ENCODE peak calls at places on chromosomes 16 and 17, in eight cellular contexts. D is activated B cell treated with CpG ODN at 0.5 μM for 24 hours; Z is Right ventricle myocardium inferior; P is LoVo; W is HEK293T; H is activated T-helper 9 cell treated with anti-CD3 and anti-CD28 coated beads, Interleukin-2, amount 50 U/mL, for 16 hours; Y is activated CD4-positive, alpha-beta T cell treated with anti-CD3 and anti-CD28 coated beads, Interleukin-2, amount 50 U/mL, for 48 hours; C is CD4-positive, alpha-beta memory T cell. V is an unnamed sample.

GRCh38 chr16:1800703-1801102 is 7.2 kb upstream of the IGFALS start:
- DNase-seq in D (no peak), Z (no peak), P (no peak), W (no peak), H (no peak), Y (no peak), C (no peak), V (no peak)

GRCh38 chr17:32310927-32311568 is 30.9 kb downstream of the C17orf75 start:
- DNase-seq in D (no peak), Z (no peak), P (no peak), W (no peak), H (no peak), Y (no peak), C (no peak), V (no peak)

GRCh38 chr17:12118617-12119016 is 97.9 kb downstream of the MAP2K4 start:
- DNase-seq in D (no peak), Z (no peak), P (no peak), W (no peak), H (no peak), Y (no peak), C (no peak), V (no peak)

GRCh38 chr17:56699186-56699895 is 105.8 kb downstream of the NOG start:
- DNase-seq in D (no peak), Z (no peak), P (peak; percentile 91), W (peak; percentile 20), H (no peak), Y (no peak), C (no peak), V (no peak)

GRCh38 chr16:30527635-30528178 is 1.3 kb upstream of the ZNF768 start:
- DNase-seq in D (no peak), Z (no peak), P (no peak), W (no peak), H (no peak), Y (no peak), C (no peak), V (no peak)

GRCh38 chr16:89798832-89799370 is 17.5 kb downstream of the FANCA start:
- DNase-seq in D (no peak), Z (no peak), P (no peak), W (no peak), H (no peak), Y (no peak), C (no peak), V (no peak)

GRCh38 chr17:76805319-76805718 is 62.9 kb upstream of the MGAT5B start:
- DNase-seq in D (no peak), Z (no peak), P (peak; percentile 25), W (no peak), H (no peak), Y (no peak), C (no peak), V (no peak)

GRCh38 chr16:1533443-1533951 is at the start of gene TMEM204:
- DNase-seq in D (no peak), Z (peak; percentile 87), P (no peak), W (no peak), H (no peak), Y (peak; percentile 59), C (peak; percentile 48), V (no peak)

V was measured in substantia nigra.